ENCODE peak calls at places on chromosomes 16 and 17, in six cellular contexts. F is K562, U is upper lobe of left lung, G is A549, J is HepG2, K is GM12878. Z is an unnamed sample.
A peak's percentile ranks its signal among the peaks of the same experiment; 100 is the strongest.

GRCh38 chr16:81500833-81501521 is 56.4 kb downstream of the CMIP start:
- ATAC-seq in F (no peak), U (no peak), G (no peak), J (no peak), K (no peak), Z (peak; percentile 46)

GRCh38 chr17:7676533-7676932 is 10.8 kb downstream of the TP53 start:
- ATAC-seq in F (no peak), U (no peak), G (no peak), J (no peak), K (no peak), Z (no peak)

GRCh38 chr17:987931-988330 is 8.4 kb upstream of the NXN start:
- ATAC-seq in F (no peak), U (no peak), G (no peak), J (no peak), K (no peak), Z (no peak)

GRCh38 chr17:4127555-4127954 is 15.3 kb downstream of the ZZEF1 start:
- ATAC-seq in F (no peak), U (no peak), G (no peak), J (no peak), K (no peak), Z (no peak)

GRCh38 chr16:1553976-1554825 is 20.7 kb downstream of the TMEM204 start:
- ATAC-seq in F (peak; percentile 32), U (no peak), G (no peak), J (no peak), K (no peak), Z (no peak)

GRCh38 chr17:54536306-54536705 is 364.3 kb upstream of the TOM1L1 start:
- ATAC-seq in F (no peak), U (no peak), G (no peak), J (no peak), K (no peak), Z (no peak)

GRCh38 chr16:15457958-15458357 is 23.6 kb downstream of the BMERB1 start:
- ATAC-seq in F (peak; percentile 66), U (no peak), G (peak; percentile 30), J (peak; percentile 43), K (no peak), Z (no peak)

GRCh38 chr16:1258218-1258587 is 2.3 kb downstream of the TPSD1 start:
- ATAC-seq in F (no peak), U (no peak), G (no peak), J (no peak), K (no peak), Z (no peak)

GRCh38 chr16:5064915-5065314 is 841 bp downstream of the C16orf89 start:
- ATAC-seq in F (no peak), U (peak; percentile 62), G (no peak), J (no peak), K (no peak), Z (no peak)

GRCh38 chr16:81686391-81687182 is 92.5 kb upstream of the PLCG2 start:
- ATAC-seq in F (no peak), U (peak; percentile 7), G (peak; percentile 6), J (no peak), K (no peak), Z (no peak)

GRCh38 chr16:31876955-31877828 is 3.6 kb downstream of the ZNF267 start:
- ATAC-seq in F (no peak), U (no peak), G (peak; percentile 23), J (peak; percentile 28), K (peak; percentile 62), Z (no peak)

GRCh38 chr17:28551421-28552186 is 820 bp downstream of the UNC119 start:
- ATAC-seq in F (peak; percentile 19), U (no peak), G (peak; percentile 2), J (peak; percentile 47), K (no peak), Z (no peak)

GRCh38 chr16:28309811-28310311 is 17.5 kb downstream of the SBK1 start:
- ATAC-seq in F (no peak), U (no peak), G (no peak), J (no peak), K (peak; percentile 45), Z (no peak)

GRCh38 chr17:82553210-82553930 is 33.8 kb downstream of the FOXK2 start:
- ATAC-seq in F (no peak), U (no peak), G (no peak), J (peak; percentile 81), K (no peak), Z (no peak)

GRCh38 chr17:59416184-59416583 is 84.7 kb downstream of the YPEL2 start:
- ATAC-seq in F (peak; percentile 42), U (no peak), G (no peak), J (no peak), K (peak; percentile 27), Z (no peak)

GRCh38 chr16:81586976-81587625 is 142.5 kb downstream of the CMIP start:
- ATAC-seq in F (no peak), U (no peak), G (no peak), J (peak; percentile 10), K (no peak), Z (no peak)

GRCh38 chr17:50020841-50021599 is 26.0 kb upstream of the DLX3 start:
- ATAC-seq in F (no peak), U (peak; percentile 16), G (no peak), J (no peak), K (no peak), Z (no peak)

GRCh38 chr16:81071816-81072215 is 5.2 kb downstream of the C16orf46 start:
- ATAC-seq in F (peak; percentile 51), U (no peak), G (no peak), J (no peak), K (peak; percentile 17), Z (no peak)

GRCh38 chr17:68954146-68954971 is 833 bp downstream of the ABCA8 start:
- ATAC-seq in F (peak; percentile 33), U (no peak), G (no peak), J (no peak), K (no peak), Z (no peak)

GRCh38 chr16:88323546-88324330 is 59.0 kb upstream of the ZNF469 start:
- ATAC-seq in F (no peak), U (no peak), G (no peak), J (no peak), K (no peak), Z (no peak)

GRCh38 chr16:23967018-23967417 is 131.2 kb downstream of the PRKCB start:
- ATAC-seq in F (peak; percentile 68), U (no peak), G (no peak), J (no peak), K (peak; percentile 54), Z (no peak)

GRCh38 chr16:24753437-24753836 is 24.0 kb downstream of the TNRC6A start:
- ATAC-seq in F (peak; percentile 31), U (no peak), G (no peak), J (no peak), K (no peak), Z (no peak)

GRCh38 chr17:33802349-33803272 is 452.5 kb upstream of the CCL2 start:
- ATAC-seq in F (no peak), U (peak; percentile 79), G (no peak), J (no peak), K (no peak), Z (no peak)

GRCh38 chr16:15857779-15858560 is 1.1 kb upstream of the MYH11 start:
- ATAC-seq in F (no peak), U (no peak), G (peak; percentile 53), J (peak; percentile 62), K (no peak), Z (peak; percentile 84)

GRCh38 chr16:31568577-31569359 is 41.1 kb downstream of the AHSP start:
- ATAC-seq in F (peak; percentile 84), U (peak; percentile 61), G (no peak), J (no peak), K (no peak), Z (peak; percentile 22)

GRCh38 chr16:89442990-89443726 is 47.2 kb downstream of the ANKRD11 start:
- ATAC-seq in F (peak; percentile 55), U (peak; percentile 76), G (peak; percentile 80), J (peak; percentile 77), K (no peak), Z (peak; percentile 75)

GRCh38 chr16:27111486-27111885 is 44.8 kb downstream of the C16orf82 start:
- ATAC-seq in F (no peak), U (no peak), G (peak; percentile 16), J (no peak), K (no peak), Z (no peak)

GRCh38 chr16:81657731-81658130 is 121.4 kb upstream of the PLCG2 start:
- ATAC-seq in F (no peak), U (no peak), G (no peak), J (no peak), K (no peak), Z (no peak)

GRCh38 chr16:57810197-57811024 is 8.1 kb upstream of the KIFC3 start:
- ATAC-seq in F (peak; percentile 96), U (peak; percentile 86), G (peak; percentile 81), J (peak; percentile 93), K (peak; percentile 99), Z (peak; percentile 65)

DNA sequence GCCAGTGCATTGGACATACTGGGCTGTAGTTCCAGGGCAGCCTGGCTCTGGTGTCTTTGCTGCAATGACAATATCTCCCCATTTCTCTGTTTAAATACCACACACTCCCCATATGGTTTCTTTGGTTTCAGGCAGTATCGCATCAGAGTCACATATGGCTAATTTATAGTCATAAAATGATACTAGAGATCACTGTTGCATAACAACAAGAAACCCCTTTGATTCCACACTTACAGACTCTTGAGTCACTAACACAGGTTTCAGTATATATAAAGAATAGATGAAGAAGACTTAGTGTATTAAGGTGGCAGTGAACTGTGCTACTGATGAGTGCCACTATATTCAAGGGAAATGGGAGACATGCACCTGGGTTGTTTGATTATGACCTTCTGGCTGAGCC is 281.6 kb downstream of the WWOX start:
- ATAC-seq in F (no peak), U (no peak), G (no peak), J (no peak), K (no peak), Z (no peak)
- TF ChIP-seq EP300 in F (no peak), U (no peak), G (no peak), J (no peak), K (no peak), Z (no peak)

DNA sequence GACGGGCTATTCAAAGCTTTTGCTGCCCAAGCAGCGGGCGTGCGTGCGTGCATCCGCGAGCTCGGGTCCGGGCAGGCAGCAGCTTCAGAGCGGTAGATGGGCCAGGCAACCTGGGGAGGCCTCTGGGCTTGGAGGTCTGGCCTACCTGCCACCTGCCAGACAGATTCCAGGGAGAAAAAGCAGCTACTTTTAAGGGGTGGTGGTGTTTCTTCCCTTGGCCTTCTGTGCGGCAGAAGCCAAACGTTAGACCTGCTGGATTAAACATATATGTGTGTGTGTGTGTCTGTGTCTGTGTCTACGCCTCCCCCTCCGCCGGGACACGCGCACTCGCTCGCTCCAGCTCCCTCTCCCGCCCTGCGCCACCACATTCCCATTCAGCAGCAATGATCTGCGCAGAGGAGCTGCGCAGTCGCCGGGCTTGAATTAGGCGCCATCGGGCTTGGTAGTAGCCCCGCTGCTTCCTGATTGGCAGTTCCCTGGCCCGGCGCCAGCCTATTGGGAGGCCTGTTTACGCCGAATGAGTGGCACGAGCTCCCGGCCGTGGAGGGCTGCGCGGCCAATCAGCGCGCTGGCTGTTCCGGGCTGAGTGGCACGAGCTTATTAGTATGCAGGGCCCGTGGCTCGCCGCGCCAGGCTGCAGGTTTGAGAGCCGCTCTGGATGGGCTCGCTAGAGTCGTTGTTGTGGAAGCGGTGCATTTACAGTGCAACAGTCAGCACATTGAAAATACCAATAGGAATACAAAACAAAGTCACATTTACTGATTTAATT is at the start of gene BAHCC1:
- ATAC-seq in F (peak; percentile 78), U (peak; percentile 94), G (peak; percentile 85), J (peak; percentile 71), K (peak; percentile 70), Z (peak; percentile 85)
- TF ChIP-seq EP300 in F (no peak), U (no peak), G (no peak), J (no peak), K (no peak), Z (no peak)

GRCh38 chr17:77371117-77371887 is 230.5 kb downstream of the SEC14L1 start:
- ATAC-seq in F (no peak), U (no peak), G (no peak), J (no peak), K (no peak), Z (no peak)
- TF ChIP-seq EP300 in F (no peak), U (no peak), G (no peak), J (no peak), K (no peak), Z (no peak)

GRCh38 chr17:6398955-6399354 is 36.0 kb downstream of the AIPL1 start:
- ATAC-seq in F (no peak), U (no peak), G (no peak), J (no peak), K (no peak), Z (no peak)
- TF ChIP-seq EP300 in F (no peak), U (no peak), G (no peak), J (no peak), K (no peak), Z (no peak)

Z was measured in gastroesophageal sphincter.